ENCODE peak calls at places on chromosomes 5 and 9, in ten cellular contexts. Q is Kasumi-1, X is T-helper 17 cell, W is H54, C is endothelial cell, S is NCI-H460, H is IMR-90, P is skeletal muscle cell, I is fibroblast of lung, D is HT-29. G is an unnamed sample.

GRCh38 chr9:127828262-127829031 is 25.8 kb downstream of the FPGS start:
- DNase-seq in Q (no peak), X (no peak), W (no peak), C (peak; percentile 84), S (no peak), H (peak; percentile 51), P (no peak), I (peak; percentile 49), D (peak; percentile 71), G (no peak)

GRCh38 chr9:86285247-86285646 is 2.9 kb upstream of the ISCA1 start:
- DNase-seq in Q (no peak), X (no peak), W (no peak), C (no peak), S (no peak), H (no peak), P (no peak), I (no peak), D (no peak), G (no peak)

GRCh38 chr5:112419596-112420110 is 576 bp upstream of the EPB41L4A start:
- DNase-seq in Q (peak; percentile 4), X (peak; percentile 11), W (no peak), C (no peak), S (no peak), H (no peak), P (no peak), I (peak; percentile 14), D (peak; percentile 16), G (no peak)

GRCh38 chr5:128216860-128217531 is 133.4 kb downstream of the SLC12A2 start:
- DNase-seq in Q (no peak), X (no peak), W (peak; percentile 37), C (no peak), S (no peak), H (peak; percentile 70), P (peak; percentile 44), I (peak; percentile 95), D (no peak), G (no peak)

GRCh38 chr5:134503937-134504437 is 21.5 kb upstream of the JADE2 start:
- DNase-seq in Q (no peak), X (no peak), W (no peak), C (no peak), S (no peak), H (peak; percentile 60), P (no peak), I (peak; percentile 49), D (no peak), G (no peak)

GRCh38 chr9:106857811-106858470 is 5.0 kb upstream of the ZNF462 start:
- DNase-seq in Q (no peak), X (no peak), W (no peak), C (no peak), S (no peak), H (no peak), P (no peak), I (no peak), D (no peak), G (no peak)

GRCh38 chr5:55865831-55866230 is 14.7 kb downstream of the IL31RA start:
- DNase-seq in Q (peak; percentile 36), X (no peak), W (no peak), C (no peak), S (no peak), H (peak; percentile 49), P (no peak), I (peak; percentile 37), D (no peak), G (no peak)

GRCh38 chr5:174420651-174421407 is 303.6 kb upstream of the MSX2 start:
- DNase-seq in Q (no peak), X (no peak), W (no peak), C (no peak), S (no peak), H (no peak), P (no peak), I (no peak), D (no peak), G (no peak)

GRCh38 chr9:35341021-35341420 is 148.9 kb upstream of the RUSC2 start:
- DNase-seq in Q (peak; percentile 26), X (no peak), W (no peak), C (no peak), S (no peak), H (no peak), P (no peak), I (no peak), D (no peak), G (no peak)

GRCh38 chr9:16105576-16105975 is 552.7 kb downstream of the CCDC171 start:
- DNase-seq in Q (no peak), X (no peak), W (no peak), C (no peak), S (no peak), H (peak; percentile 80), P (no peak), I (peak; percentile 51), D (no peak), G (no peak)

GRCh38 chr9:132806723-132807421 is 71.2 kb downstream of the AK8 start:
- DNase-seq in Q (no peak), X (no peak), W (no peak), C (no peak), S (no peak), H (no peak), P (no peak), I (peak; percentile 8), D (no peak), G (no peak)

GRCh38 chr5:115815693-115816225 is 700 bp downstream of the CDO1 start:
- DNase-seq in Q (no peak), X (no peak), W (no peak), C (peak; percentile 33), S (no peak), H (no peak), P (no peak), I (no peak), D (no peak), G (no peak)

GRCh38 chr5:82217917-82218316 is 60.2 kb downstream of the RPS23 start:
- DNase-seq in Q (no peak), X (no peak), W (no peak), C (no peak), S (no peak), H (no peak), P (no peak), I (no peak), D (no peak), G (no peak)

GRCh38 chr5:178068293-178068692 is 45.0 kb upstream of the N4BP3 start:
- DNase-seq in Q (no peak), X (no peak), W (no peak), C (no peak), S (no peak), H (no peak), P (no peak), I (no peak), D (no peak), G (peak; percentile 45)

GRCh38 chr5:86631165-86631564 is 13.4 kb downstream of the COX7C start:
- DNase-seq in Q (no peak), X (no peak), W (no peak), C (no peak), S (no peak), H (no peak), P (no peak), I (no peak), D (no peak), G (no peak)

GRCh38 chr5:156328176-156328575 is 1.2 kb downstream of the SGCD start:
- DNase-seq in Q (no peak), X (no peak), W (no peak), C (no peak), S (no peak), H (peak; percentile 10), P (no peak), I (peak; percentile 4), D (no peak), G (no peak)

GRCh38 chr9:121684381-121685145 is 33.1 kb downstream of the DAB2IP start:
- DNase-seq in Q (peak; percentile 25), X (no peak), W (no peak), C (peak; percentile 69), S (peak; percentile 9), H (no peak), P (no peak), I (no peak), D (peak; percentile 21), G (peak; percentile 76)

GRCh38 chr5:179558912-179559279 is 8.5 kb downstream of the RUFY1 start:
- DNase-seq in Q (no peak), X (no peak), W (no peak), C (peak; percentile 68), S (no peak), H (peak; percentile 10), P (no peak), I (peak; percentile 38), D (peak; percentile 73), G (no peak)

GRCh38 chr5:125038477-125038876 is 292.0 kb upstream of the ZNF608 start:
- DNase-seq in Q (no peak), X (no peak), W (no peak), C (no peak), S (no peak), H (no peak), P (no peak), I (no peak), D (no peak), G (no peak)

GRCh38 chr5:155983954-155984353 is 343.0 kb upstream of the SGCD start:
- DNase-seq in Q (no peak), X (no peak), W (no peak), C (no peak), S (peak; percentile 22), H (peak; percentile 91), P (no peak), I (peak; percentile 35), D (no peak), G (no peak)

GRCh38 chr5:102792705-102793104 is 37.6 kb downstream of the PAM start:
- DNase-seq in Q (peak; percentile 31), X (no peak), W (no peak), C (no peak), S (peak; percentile 11), H (no peak), P (no peak), I (peak; percentile 22), D (no peak), G (peak; percentile 48)

GRCh38 chr9:94872921-94873511 is 146.5 kb downstream of the AOPEP start:
- DNase-seq in Q (no peak), X (no peak), W (no peak), C (no peak), S (no peak), H (no peak), P (no peak), I (peak; percentile 92), D (no peak), G (no peak)

GRCh38 chr5:31408814-31409213 is 123.1 kb downstream of the DROSHA start:
- DNase-seq in Q (no peak), X (no peak), W (peak; percentile 24), C (no peak), S (no peak), H (peak; percentile 74), P (peak; percentile 19), I (peak; percentile 85), D (peak; percentile 47), G (no peak)

GRCh38 chr5:135488727-135489465 is 36.7 kb upstream of the TIFAB start:
- DNase-seq in Q (no peak), X (no peak), W (peak; percentile 96), C (peak; percentile 52), S (peak; percentile 74), H (peak; percentile 73), P (peak; percentile 25), I (peak; percentile 79), D (peak; percentile 41), G (no peak)

GRCh38 chr9:129665008-129665771 is at the start of gene PRRX2:
- DNase-seq in Q (no peak), X (no peak), W (no peak), C (peak; percentile 51), S (peak; percentile 15), H (peak; percentile 43), P (no peak), I (peak; percentile 63), D (no peak), G (no peak)

GRCh38 chr5:1644810-1645571 is 121.2 kb upstream of the LPCAT1 start:
- DNase-seq in Q (peak; percentile 67), X (peak; percentile 70), W (peak; percentile 89), C (peak; percentile 88), S (peak; percentile 66), H (peak; percentile 78), P (peak; percentile 66), I (peak; percentile 63), D (peak; percentile 95), G (peak; percentile 92)

GRCh38 chr5:156479864-156480263 is 152.9 kb downstream of the SGCD start:
- DNase-seq in Q (no peak), X (no peak), W (no peak), C (no peak), S (peak; percentile 26), H (peak; percentile 92), P (peak; percentile 89), I (peak; percentile 14), D (no peak), G (no peak)

GRCh38 chr5:179416114-179416730 is 71.0 kb upstream of the ADAMTS2 start:
- DNase-seq in Q (no peak), X (no peak), W (no peak), C (no peak), S (no peak), H (no peak), P (no peak), I (no peak), D (no peak), G (no peak)